ENCODE peak calls at places on chromosomes 3 and 15, in nine cellular contexts. Z is sigmoid colon; T is lower leg skin; V is CD4-positive, alpha-beta T cell; U is uterus; A is HCEC 1CT; X is hippocampal formation; G is neural progenitor cell; K is germinal center. W is an unnamed sample.

GRCh38 chr3:64594129-64594528 is 93.7 kb downstream of the ADAMTS9 start:
- DNase-seq in U (peak; percentile 35), T (no peak), K (no peak), V (no peak), Z (no peak), A (no peak), X (no peak), G (no peak), W (no peak)

GRCh38 chr15:98845138-98845884 is 162.3 kb downstream of the PGPEP1L start:
- DNase-seq in Z (no peak), G (no peak), V (no peak), U (no peak), K (no peak), X (no peak), A (no peak), T (no peak), W (no peak)

GRCh38 chr3:107824822-107825371 is 265.9 kb downstream of the CD47 start:
- DNase-seq in A (no peak), T (no peak), Z (no peak), X (no peak), U (no peak), G (no peak), V (no peak), K (no peak), W (no peak)

GRCh38 chr15:64597469-64597806 is 137.1 kb downstream of the ZNF609 start:
- DNase-seq in T (no peak), Z (no peak), V (no peak), A (no peak), K (no peak), U (no peak), G (no peak), X (no peak), W (no peak)

GRCh38 chr3:185595520-185595919 is 9.4 kb downstream of the SENP2 start:
- DNase-seq in Z (no peak), K (peak; percentile 71), A (no peak), V (no peak), U (no peak), X (no peak), T (no peak), G (no peak), W (no peak)

GRCh38 chr3:108053025-108053424 is 37.8 kb downstream of the CD47 start:
- DNase-seq in V (no peak), K (no peak), A (no peak), T (no peak), X (no peak), U (no peak), G (no peak), Z (no peak), W (no peak)

GRCh38 chr3:12954891-12955650 is 113.7 kb upstream of the RPL32 start:
- DNase-seq in T (peak; percentile 85), K (peak; percentile 84), V (no peak), G (no peak), U (peak; percentile 61), X (peak; percentile 57), Z (peak; percentile 94), A (no peak), W (peak; percentile 21)

GRCh38 chr3:153856932-153857331 is 264.3 kb upstream of the ARHGEF26 start:
- DNase-seq in X (no peak), V (no peak), A (no peak), K (no peak), Z (no peak), U (no peak), G (no peak), T (no peak), W (no peak)

GRCh38 chr3:64449026-64449425 is 223.8 kb upstream of the PRICKLE2 start:
- DNase-seq in T (no peak), U (no peak), V (no peak), X (no peak), G (no peak), Z (no peak), A (no peak), K (no peak), W (no peak)

GRCh38 chr15:75928680-75929608 is 25.3 kb downstream of the FBXO22 start:
- DNase-seq in X (no peak), T (no peak), A (peak; percentile 45), G (peak; percentile 71), V (no peak), K (peak; percentile 9), U (no peak), Z (no peak), W (no peak)

GRCh38 chr3:178719036-178719635 is 182.9 kb downstream of the KCNMB2 start:
- DNase-seq in T (no peak), Z (no peak), K (no peak), U (no peak), A (peak; percentile 6), G (no peak), V (no peak), X (no peak), W (no peak)

GRCh38 chr3:195035345-195036202 is 235.4 kb downstream of the XXYLT1 start:
- DNase-seq in V (no peak), Z (no peak), A (no peak), U (peak; percentile 40), K (no peak), G (peak; percentile 62), X (no peak), T (no peak), W (no peak)

GRCh38 chr15:72184165-72184811 is 13.3 kb downstream of the GRAMD2A start:
- DNase-seq in Z (no peak), K (no peak), U (no peak), T (no peak), A (no peak), V (no peak), X (peak; percentile 16), G (peak; percentile 77), W (no peak)

GRCh38 chr3:123020709-123021108 is 6.9 kb downstream of the SEMA5B start:
- DNase-seq in V (no peak), K (no peak), U (no peak), X (no peak), Z (no peak), G (no peak), T (no peak), A (no peak), W (no peak)

GRCh38 chr3:13498354-13499060 is 18.4 kb downstream of the HDAC11 start:
- DNase-seq in A (no peak), K (no peak), V (no peak), U (no peak), X (no peak), G (no peak), Z (no peak), T (no peak), W (no peak)

GRCh38 chr15:91283155-91283554 is 183.1 kb downstream of the SV2B start:
- DNase-seq in G (no peak), A (no peak), T (no peak), X (no peak), Z (no peak), K (no peak), U (no peak), V (no peak), W (no peak)

GRCh38 chr3:114527036-114527644 is 233.3 kb downstream of the TIGIT start:
- DNase-seq in V (no peak), K (peak; percentile 3), Z (no peak), A (peak; percentile 59), U (no peak), T (no peak), X (no peak), G (peak; percentile 28), W (no peak)

GRCh38 chr15:67093146-67093874 is 27.9 kb downstream of the SMAD3 start:
- DNase-seq in X (peak; percentile 18), Z (no peak), A (no peak), V (no peak), U (no peak), T (no peak), K (peak; percentile 74), G (no peak), W (no peak)

GRCh38 chr15:30043211-30043655 is 39.5 kb upstream of the GOLGA8J start:
- DNase-seq in V (no peak), U (no peak), K (no peak), T (no peak), Z (no peak), A (peak; percentile 54), G (no peak), X (no peak), W (no peak)

GRCh38 chr3:30228302-30228631 is 378.1 kb upstream of the TGFBR2 start:
- DNase-seq in X (no peak), Z (no peak), K (no peak), T (no peak), U (no peak), A (no peak), G (no peak), V (no peak), W (no peak)

GRCh38 chr3:130548356-130548755 is 31.4 kb downstream of the COL6A6 start:
- DNase-seq in T (no peak), G (no peak), V (no peak), A (no peak), K (no peak), X (no peak), Z (no peak), U (no peak), W (no peak)

GRCh38 chr15:48532938-48533337 is 112.6 kb downstream of the FBN1 start:
- DNase-seq in Z (no peak), V (no peak), T (no peak), K (no peak), U (no peak), G (no peak), X (no peak), A (no peak), W (no peak)